ENCODE peak calls at places on chromosome 20, in seven cellular contexts. One of them, this sample, is unnamed.

GRCh38 chr20:19816386-19816785 is 58.3 kb downstream of the RIN2 start:
- DNase-seq in CD8-positive, alpha-beta T cell: no peak
- DNase-seq in RWPE2: no peak
- DNase-seq in Calu3: no peak
- DNase-seq in mucosa of descending colon: no peak
- DNase-seq in fibroblast of pulmonary artery: no peak
- DNase-seq in heart left ventricle: no peak
- DNase-seq in this sample: no peak

GRCh38 chr20:13261460-13262301 is 40.6 kb downstream of the ISM1 start:
- DNase-seq in CD8-positive, alpha-beta T cell: peak
- DNase-seq in RWPE2: no peak
- DNase-seq in Calu3: peak
- DNase-seq in mucosa of descending colon: no peak
- DNase-seq in fibroblast of pulmonary artery: peak
- DNase-seq in heart left ventricle: peak
- DNase-seq in this sample: peak

GRCh38 chr20:49475979-49476378 is 6.5 kb downstream of the KCNB1 start:
- DNase-seq in CD8-positive, alpha-beta T cell: no peak
- DNase-seq in RWPE2: no peak
- DNase-seq in Calu3: no peak
- DNase-seq in mucosa of descending colon: no peak
- DNase-seq in fibroblast of pulmonary artery: no peak
- DNase-seq in heart left ventricle: no peak
- DNase-seq in this sample: no peak

GRCh38 chr20:32359633-32360332 is 1.7 kb downstream of the ASXL1 start:
- DNase-seq in CD8-positive, alpha-beta T cell: no peak
- DNase-seq in RWPE2: no peak
- DNase-seq in Calu3: peak
- DNase-seq in mucosa of descending colon: no peak
- DNase-seq in fibroblast of pulmonary artery: peak
- DNase-seq in heart left ventricle: no peak
- DNase-seq in this sample: no peak

GRCh38 chr20:41537865-41538264 is 80.3 kb downstream of the CHD6 start:
- DNase-seq in CD8-positive, alpha-beta T cell: no peak
- DNase-seq in RWPE2: no peak
- DNase-seq in Calu3: no peak
- DNase-seq in mucosa of descending colon: no peak
- DNase-seq in fibroblast of pulmonary artery: no peak
- DNase-seq in heart left ventricle: no peak
- DNase-seq in this sample: no peak

GRCh38 chr20:1893721-1894470 is 1.3 kb upstream of the SIRPA start:
- DNase-seq in CD8-positive, alpha-beta T cell: no peak
- DNase-seq in RWPE2: peak
- DNase-seq in Calu3: peak
- DNase-seq in mucosa of descending colon: no peak
- DNase-seq in fibroblast of pulmonary artery: peak
- DNase-seq in heart left ventricle: no peak
- DNase-seq in this sample: no peak

GRCh38 chr20:34042286-34042685 is 48.6 kb downstream of the RALY start:
- DNase-seq in CD8-positive, alpha-beta T cell: no peak
- DNase-seq in RWPE2: no peak
- DNase-seq in Calu3: no peak
- DNase-seq in mucosa of descending colon: no peak
- DNase-seq in fibroblast of pulmonary artery: no peak
- DNase-seq in heart left ventricle: peak
- DNase-seq in this sample: no peak

GRCh38 chr20:30511322-30512030 is 746.0 kb upstream of the DEFB115 start:
- DNase-seq in CD8-positive, alpha-beta T cell: no peak
- DNase-seq in RWPE2: no peak
- DNase-seq in Calu3: no peak
- DNase-seq in mucosa of descending colon: no peak
- DNase-seq in fibroblast of pulmonary artery: no peak
- DNase-seq in heart left ventricle: no peak
- DNase-seq in this sample: no peak

GRCh38 chr20:50346372-50347347 is 156.0 kb downstream of the CEBPB start:
- DNase-seq in CD8-positive, alpha-beta T cell: no peak
- DNase-seq in RWPE2: peak
- DNase-seq in Calu3: peak
- DNase-seq in mucosa of descending colon: peak
- DNase-seq in fibroblast of pulmonary artery: peak
- DNase-seq in heart left ventricle: peak
- DNase-seq in this sample: no peak

GRCh38 chr20:19828233-19828632 is 70.2 kb downstream of the RIN2 start:
- DNase-seq in CD8-positive, alpha-beta T cell: no peak
- DNase-seq in RWPE2: no peak
- DNase-seq in Calu3: no peak
- DNase-seq in mucosa of descending colon: no peak
- DNase-seq in fibroblast of pulmonary artery: peak
- DNase-seq in heart left ventricle: no peak
- DNase-seq in this sample: no peak

GRCh38 chr20:10524034-10524476 is 89.0 kb downstream of the SLX4IP start:
- DNase-seq in CD8-positive, alpha-beta T cell: no peak
- DNase-seq in RWPE2: no peak
- DNase-seq in Calu3: no peak
- DNase-seq in mucosa of descending colon: peak
- DNase-seq in fibroblast of pulmonary artery: peak
- DNase-seq in heart left ventricle: peak
- DNase-seq in this sample: no peak

GRCh38 chr20:11952621-11953020 is 34.9 kb downstream of the BTBD3 start:
- DNase-seq in CD8-positive, alpha-beta T cell: no peak
- DNase-seq in RWPE2: no peak
- DNase-seq in Calu3: no peak
- DNase-seq in mucosa of descending colon: no peak
- DNase-seq in fibroblast of pulmonary artery: no peak
- DNase-seq in heart left ventricle: no peak
- DNase-seq in this sample: no peak

GRCh38 chr20:15917333-15917732 is 655.9 kb downstream of the KIF16B start:
- DNase-seq in CD8-positive, alpha-beta T cell: no peak
- DNase-seq in RWPE2: no peak
- DNase-seq in Calu3: no peak
- DNase-seq in mucosa of descending colon: no peak
- DNase-seq in fibroblast of pulmonary artery: no peak
- DNase-seq in heart left ventricle: no peak
- DNase-seq in this sample: no peak

GRCh38 chr20:5504061-5504739 is 187.4 kb upstream of the PROKR2 start:
- DNase-seq in CD8-positive, alpha-beta T cell: no peak
- DNase-seq in RWPE2: no peak
- DNase-seq in Calu3: peak
- DNase-seq in mucosa of descending colon: peak
- DNase-seq in fibroblast of pulmonary artery: peak
- DNase-seq in heart left ventricle: peak
- DNase-seq in this sample: no peak

GRCh38 chr20:13817342-13817741 is 32.5 kb downstream of the NDUFAF5 start:
- DNase-seq in CD8-positive, alpha-beta T cell: no peak
- DNase-seq in RWPE2: no peak
- DNase-seq in Calu3: no peak
- DNase-seq in mucosa of descending colon: no peak
- DNase-seq in fibroblast of pulmonary artery: no peak
- DNase-seq in heart left ventricle: no peak
- DNase-seq in this sample: no peak

GRCh38 chr20:31497838-31498540 is 16.3 kb upstream of the HM13 start:
- DNase-seq in CD8-positive, alpha-beta T cell: no peak
- DNase-seq in RWPE2: no peak
- DNase-seq in Calu3: no peak
- DNase-seq in mucosa of descending colon: no peak
- DNase-seq in fibroblast of pulmonary artery: peak
- DNase-seq in heart left ventricle: peak
- DNase-seq in this sample: no peak

GRCh38 chr20:23349338-23350006 is 1.1 kb upstream of the NXT1 start:
- DNase-seq in CD8-positive, alpha-beta T cell: no peak
- DNase-seq in RWPE2: no peak
- DNase-seq in Calu3: no peak
- DNase-seq in mucosa of descending colon: no peak
- DNase-seq in fibroblast of pulmonary artery: no peak
- DNase-seq in heart left ventricle: no peak
- DNase-seq in this sample: no peak
- TF ChIP-seq CTCF in CD8-positive, alpha-beta T cell: peak
- TF ChIP-seq CTCF in RWPE2: peak
- TF ChIP-seq CTCF in Calu3: no peak
- TF ChIP-seq CTCF in mucosa of descending colon: no peak
- TF ChIP-seq CTCF in fibroblast of pulmonary artery: peak
- TF ChIP-seq CTCF in heart left ventricle: peak
- TF ChIP-seq CTCF in this sample: peak

GRCh38 chr20:62143976-62144825 is 632 bp downstream of the SS18L1 start:
- DNase-seq in CD8-positive, alpha-beta T cell: peak
- DNase-seq in RWPE2: peak
- DNase-seq in Calu3: peak
- DNase-seq in mucosa of descending colon: peak
- DNase-seq in fibroblast of pulmonary artery: peak
- DNase-seq in heart left ventricle: peak
- DNase-seq in this sample: no peak
- TF ChIP-seq CTCF in CD8-positive, alpha-beta T cell: no peak
- TF ChIP-seq CTCF in RWPE2: peak
- TF ChIP-seq CTCF in Calu3: no peak
- TF ChIP-seq CTCF in mucosa of descending colon: no peak
- TF ChIP-seq CTCF in fibroblast of pulmonary artery: no peak
- TF ChIP-seq CTCF in heart left ventricle: no peak
- TF ChIP-seq CTCF in this sample: no peak

GRCh38 chr20:47221036-47221625 is 135.4 kb downstream of the ZMYND8 start:
- DNase-seq in CD8-positive, alpha-beta T cell: no peak
- DNase-seq in RWPE2: no peak
- DNase-seq in Calu3: no peak
- DNase-seq in mucosa of descending colon: no peak
- DNase-seq in fibroblast of pulmonary artery: no peak
- DNase-seq in heart left ventricle: no peak
- DNase-seq in this sample: no peak

GRCh38 chr20:47222728-47223127 is 133.8 kb downstream of the ZMYND8 start:
- DNase-seq in CD8-positive, alpha-beta T cell: no peak
- DNase-seq in RWPE2: no peak
- DNase-seq in Calu3: no peak
- DNase-seq in mucosa of descending colon: no peak
- DNase-seq in fibroblast of pulmonary artery: no peak
- DNase-seq in heart left ventricle: no peak
- DNase-seq in this sample: no peak

GRCh38 chr20:47216819-47217410 is 139.6 kb downstream of the ZMYND8 start:
- DNase-seq in CD8-positive, alpha-beta T cell: no peak
- DNase-seq in RWPE2: no peak
- DNase-seq in Calu3: no peak
- DNase-seq in mucosa of descending colon: no peak
- DNase-seq in fibroblast of pulmonary artery: no peak
- DNase-seq in heart left ventricle: no peak
- DNase-seq in this sample: no peak

GRCh38 chr20:47217482-47218446 is 138.7 kb downstream of the ZMYND8 start:
- DNase-seq in CD8-positive, alpha-beta T cell: no peak
- DNase-seq in RWPE2: no peak
- DNase-seq in Calu3: no peak
- DNase-seq in mucosa of descending colon: no peak
- DNase-seq in fibroblast of pulmonary artery: no peak
- DNase-seq in heart left ventricle: no peak
- DNase-seq in this sample: no peak

GRCh38 chr20:47220161-47220582 is 136.3 kb downstream of the ZMYND8 start:
- DNase-seq in CD8-positive, alpha-beta T cell: peak
- DNase-seq in RWPE2: no peak
- DNase-seq in Calu3: peak
- DNase-seq in mucosa of descending colon: no peak
- DNase-seq in fibroblast of pulmonary artery: peak
- DNase-seq in heart left ventricle: no peak
- DNase-seq in this sample: no peak
- TF ChIP-seq CTCF in CD8-positive, alpha-beta T cell: peak
- TF ChIP-seq CTCF in RWPE2: peak
- TF ChIP-seq CTCF in Calu3: peak
- TF ChIP-seq CTCF in mucosa of descending colon: no peak
- TF ChIP-seq CTCF in fibroblast of pulmonary artery: peak
- TF ChIP-seq CTCF in heart left ventricle: peak
- TF ChIP-seq CTCF in this sample: peak

GRCh38 chr20:44475372-44475693 is 341 bp upstream of the TTPAL start:
- DNase-seq in CD8-positive, alpha-beta T cell: no peak
- DNase-seq in RWPE2: no peak
- DNase-seq in Calu3: no peak
- DNase-seq in mucosa of descending colon: no peak
- DNase-seq in fibroblast of pulmonary artery: no peak
- DNase-seq in heart left ventricle: no peak
- DNase-seq in this sample: no peak

GRCh38 chr20:44470327-44470726 is 5.3 kb upstream of the TTPAL start:
- DNase-seq in CD8-positive, alpha-beta T cell: no peak
- DNase-seq in RWPE2: no peak
- DNase-seq in Calu3: no peak
- DNase-seq in mucosa of descending colon: no peak
- DNase-seq in fibroblast of pulmonary artery: no peak
- DNase-seq in heart left ventricle: no peak
- DNase-seq in this sample: no peak

GRCh38 chr20:44467289-44467883 is 8.3 kb upstream of the TTPAL start:
- DNase-seq in CD8-positive, alpha-beta T cell: no peak
- DNase-seq in RWPE2: no peak
- DNase-seq in Calu3: no peak
- DNase-seq in mucosa of descending colon: no peak
- DNase-seq in fibroblast of pulmonary artery: peak
- DNase-seq in heart left ventricle: no peak
- DNase-seq in this sample: no peak

GRCh38 chr20:44468044-44468782 is 7.5 kb upstream of the TTPAL start:
- DNase-seq in CD8-positive, alpha-beta T cell: no peak
- DNase-seq in RWPE2: no peak
- DNase-seq in Calu3: no peak
- DNase-seq in mucosa of descending colon: no peak
- DNase-seq in fibroblast of pulmonary artery: no peak
- DNase-seq in heart left ventricle: no peak
- DNase-seq in this sample: no peak

DNA sequence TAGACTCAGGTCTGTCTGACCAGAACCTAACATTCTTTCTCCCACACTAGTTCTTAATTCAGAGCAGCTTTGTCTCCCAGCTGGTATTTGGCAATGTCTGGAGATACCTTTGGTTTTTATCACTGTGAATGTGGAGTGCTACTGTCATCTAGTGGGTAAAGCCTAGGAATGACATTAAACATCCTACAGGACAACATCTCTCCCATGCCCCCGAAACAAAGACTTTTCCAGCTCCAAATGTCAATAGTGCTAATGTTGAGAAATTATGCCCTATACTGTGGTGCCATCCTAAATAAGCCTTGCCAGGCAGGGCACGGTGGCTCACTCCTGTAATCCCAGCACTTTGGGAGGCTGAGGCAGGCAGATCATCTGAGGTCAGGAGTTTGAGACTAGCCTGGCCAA is 4.2 kb upstream of the TTPAL start:
- DNase-seq in CD8-positive, alpha-beta T cell: no peak
- DNase-seq in RWPE2: no peak
- DNase-seq in Calu3: peak
- DNase-seq in mucosa of descending colon: no peak
- DNase-seq in fibroblast of pulmonary artery: peak
- DNase-seq in heart left ventricle: no peak
- DNase-seq in this sample: no peak
- TF ChIP-seq CTCF in CD8-positive, alpha-beta T cell: no peak
- TF ChIP-seq CTCF in RWPE2: peak
- TF ChIP-seq CTCF in Calu3: peak
- TF ChIP-seq CTCF in mucosa of descending colon: no peak
- TF ChIP-seq CTCF in fibroblast of pulmonary artery: peak
- TF ChIP-seq CTCF in heart left ventricle: peak
- TF ChIP-seq CTCF in this sample: peak

GRCh38 chr20:63858393-63859165 is 2.7 kb upstream of the ABHD16B start:
- DNase-seq in CD8-positive, alpha-beta T cell: no peak
- DNase-seq in RWPE2: peak
- DNase-seq in Calu3: no peak
- DNase-seq in mucosa of descending colon: no peak
- DNase-seq in fibroblast of pulmonary artery: peak
- DNase-seq in heart left ventricle: peak
- DNase-seq in this sample: no peak
- TF ChIP-seq CTCF in CD8-positive, alpha-beta T cell: no peak
- TF ChIP-seq CTCF in RWPE2: peak
- TF ChIP-seq CTCF in Calu3: no peak
- TF ChIP-seq CTCF in mucosa of descending colon: no peak
- TF ChIP-seq CTCF in fibroblast of pulmonary artery: peak
- TF ChIP-seq CTCF in heart left ventricle: peak
- TF ChIP-seq CTCF in this sample: peak

This sample was measured in progenitor cell of endocrine pancreas.